ENCODE peak calls at places on chromosomes 16 and 17, in five cellular contexts. B, U, N, D and W are unnamed samples.
A peak's percentile ranks its signal among the peaks of the same experiment; 100 is the strongest.

GRCh38 chr17:77392376-77393273 is 251.9 kb downstream of the SEC14L1 start:
- DNase-seq in N (no peak), U (peak; percentile 82), D (no peak), B (no peak), W (peak; percentile 74)

GRCh38 chr16:58034786-58035185 is 9.2 kb downstream of the MMP15 start:
- DNase-seq in B (no peak), D (no peak), N (no peak), U (no peak), W (no peak)

GRCh38 chr17:4852504-4853075 is 19.4 kb downstream of the MINK1 start:
- DNase-seq in D (no peak), U (no peak), N (no peak), B (no peak), W (no peak)

GRCh38 chr17:70622382-70623260 is 453.3 kb downstream of the KCNJ2 start:
- DNase-seq in B (no peak), N (peak; percentile 19), D (peak; percentile 46), U (peak; percentile 76), W (peak; percentile 9)

GRCh38 chr17:56185491-56185890 is 32.2 kb downstream of the ANKFN1 start:
- DNase-seq in D (no peak), B (no peak), U (no peak), N (no peak), W (no peak)

GRCh38 chr17:77692571-77693161 is 265.8 kb upstream of the TNRC6C start:
- DNase-seq in U (no peak), B (no peak), N (no peak), D (no peak), W (no peak)

GRCh38 chr16:21158208-21159110 is at the start of gene LDAF1:
- DNase-seq in D (no peak), U (peak; percentile 90), N (peak; percentile 58), B (peak; percentile 28), W (peak; percentile 39)

GRCh38 chr16:90027611-90028010 is 8.4 kb upstream of the DBNDD1 start:
- DNase-seq in N (no peak), D (no peak), U (no peak), B (no peak), W (no peak)

GRCh38 chr16:86227801-86228200 is 282.5 kb upstream of the FOXF1 start:
- DNase-seq in B (no peak), N (no peak), D (no peak), U (no peak), W (no peak)

GRCh38 chr17:14950216-14950615 is 314.9 kb downstream of the PMP22 start:
- DNase-seq in U (no peak), N (no peak), B (no peak), D (no peak), W (no peak)